ENCODE peak calls at places on chromosomes 12 and 14, in seven cellular contexts. W is K562, H is SK-N-SH, Z is A549, U is WTC11, P is IMR-90, K is H1. Q is an unnamed sample.

GRCh38 chr12:52347016-52347415 is 20.3 kb downstream of the KRT85 start:
- DNase-seq in Z (no peak), W (no peak), K (no peak), U (no peak), H (no peak), P (no peak), Q (no peak)

GRCh38 chr14:36976571-36977023 is 195.8 kb downstream of the SLC25A21 start:
- DNase-seq in K (no peak), P (peak), Z (peak), W (peak), H (no peak), U (no peak), Q (peak)

GRCh38 chr14:89004195-89004594 is 179.7 kb downstream of the TTC8 start:
- DNase-seq in W (no peak), K (no peak), U (no peak), Z (no peak), P (peak), H (no peak), Q (no peak)

GRCh38 chr14:104217486-104218360 is 79.3 kb downstream of the KIF26A start:
- DNase-seq in U (no peak), W (no peak), P (no peak), H (no peak), K (no peak), Z (no peak), Q (no peak)

GRCh38 chr12:113732916-113733315 is 233.2 kb downstream of the RBM19 start:
- DNase-seq in P (no peak), U (no peak), K (no peak), W (no peak), H (no peak), Z (no peak), Q (no peak)

GRCh38 chr12:16531623-16532022 is 74.3 kb downstream of the LMO3 start:
- DNase-seq in Z (no peak), U (no peak), P (no peak), K (no peak), W (no peak), H (peak), Q (no peak)

GRCh38 chr12:52370906-52371608 is 3.8 kb upstream of the KRT85 start:
- DNase-seq in W (no peak), P (peak), Z (no peak), H (no peak), K (no peak), U (no peak), Q (no peak)

GRCh38 chr12:7667025-7667575 is 1.4 kb upstream of the APOBEC1 start:
- DNase-seq in W (no peak), H (no peak), P (no peak), Z (peak), U (no peak), K (no peak), Q (peak)

GRCh38 chr12:6643569-6644256 is 3.5 kb downstream of the ACRBP start:
- DNase-seq in Z (no peak), U (no peak), W (no peak), H (peak), K (no peak), P (no peak), Q (no peak)

GRCh38 chr12:44464180-44464579 is 411.9 kb downstream of the NELL2 start:
- DNase-seq in K (no peak), U (no peak), Z (no peak), W (no peak), P (no peak), H (no peak), Q (no peak)

GRCh38 chr12:73892181-73892580 is 645.5 kb upstream of the ATXN7L3B start:
- DNase-seq in W (no peak), P (no peak), K (no peak), H (no peak), Z (peak), U (no peak), Q (no peak)

GRCh38 chr12:32249701-32250270 is 143.1 kb downstream of the BICD1 start:
- DNase-seq in H (no peak), P (no peak), K (no peak), W (no peak), U (no peak), Z (no peak), Q (no peak)

GRCh38 chr12:109165599-109165998 is 49.2 kb downstream of the ACACB start:
- DNase-seq in P (peak), Z (no peak), K (no peak), U (no peak), W (no peak), H (no peak), Q (no peak)

GRCh38 chr12:5910790-5911548 is 34.1 kb downstream of the ANO2 start:
- DNase-seq in H (no peak), K (no peak), P (no peak), W (no peak), U (no peak), Z (no peak), Q (no peak)

GRCh38 chr12:101862245-101862644 is 15.1 kb upstream of the DRAM1 start:
- DNase-seq in K (no peak), W (no peak), U (no peak), P (no peak), Z (no peak), H (no peak), Q (no peak)

GRCh38 chr12:57381693-57382220 is 49.1 kb downstream of the R3HDM2 start:
- DNase-seq in K (no peak), U (no peak), P (peak), W (no peak), H (no peak), Z (no peak), Q (no peak)

GRCh38 chr12:3125674-3126073 is 48.5 kb downstream of the TSPAN9 start:
- DNase-seq in U (no peak), K (no peak), P (no peak), W (no peak), H (no peak), Z (no peak), Q (no peak)

GRCh38 chr14:59564356-59564755 is 12.3 kb downstream of the CCDC175 start:
- DNase-seq in P (no peak), U (no peak), W (no peak), Z (no peak), K (no peak), H (no peak), Q (no peak)

GRCh38 chr12:132490481-132491348 is 764 bp downstream of the FBRSL1 start:
- DNase-seq in W (peak), U (no peak), H (peak), Z (no peak), P (peak), K (no peak), Q (no peak)

GRCh38 chr12:13215056-13215455 is 18.5 kb downstream of the EMP1 start:
- DNase-seq in K (no peak), Z (no peak), U (no peak), H (no peak), P (no peak), W (no peak), Q (no peak)

GRCh38 chr12:130948751-130949150 is 5.0 kb upstream of the ADGRD1 start:
- DNase-seq in U (no peak), W (no peak), Z (no peak), H (no peak), P (no peak), K (no peak), Q (no peak)

GRCh38 chr12:2958432-2959193 is 584 bp upstream of the TEAD4 start:
- DNase-seq in P (peak), K (peak), H (peak), Z (peak), W (peak), U (no peak), Q (peak)

GRCh38 chr14:77804592-77804991 is 4.7 kb downstream of the ADCK1 start:
- DNase-seq in H (no peak), Z (peak), W (peak), P (no peak), U (peak), K (peak), Q (peak)

GRCh38 chr14:98177551-98177950 is 1094.4 kb downstream of the BCL11B start:
- DNase-seq in U (no peak), H (no peak), P (no peak), Z (no peak), K (no peak), W (no peak), Q (no peak)

GRCh38 chr12:70106347-70106746 is 136.9 kb upstream of the CNOT2 start:
- DNase-seq in W (no peak), P (no peak), K (no peak), Z (no peak), H (no peak), U (no peak), Q (no peak)

GRCh38 chr12:90991952-90992465 is 12.8 kb downstream of the EPYC start:
- DNase-seq in W (no peak), U (no peak), Z (no peak), P (no peak), K (no peak), H (no peak), Q (no peak)

GRCh38 chr14:46399049-46399448 is 252.5 kb downstream of the RPL10L start:
- DNase-seq in H (no peak), P (no peak), W (no peak), K (no peak), Z (no peak), U (no peak), Q (no peak)

GRCh38 chr12:1217191-1217949 is 226.3 kb downstream of the ERC1 start:
- DNase-seq in Z (peak), H (peak), K (no peak), P (peak), W (no peak), U (no peak), Q (no peak)

GRCh38 chr12:108266131-108266530 is 73.0 kb downstream of the CMKLR1 start:
- DNase-seq in H (no peak), Z (no peak), P (no peak), W (no peak), U (no peak), K (no peak), Q (no peak)

GRCh38 chr12:50112456-50113218 is 601 bp downstream of the COX14 start:
- DNase-seq in U (no peak), Z (no peak), P (no peak), H (peak), K (no peak), W (peak), Q (peak)

GRCh38 chr14:76901171-76902055 is 75.2 kb downstream of the LRRC74A start:
- DNase-seq in P (peak), H (no peak), W (no peak), Z (no peak), U (no peak), K (no peak), Q (no peak)

GRCh38 chr14:26394114-26394855 is 203.5 kb downstream of the NOVA1 start:
- DNase-seq in H (peak), Z (no peak), U (no peak), W (no peak), K (no peak), P (peak), Q (no peak)

GRCh38 chr12:121750507-121750955 is 38.0 kb downstream of the TMEM120B start:
- DNase-seq in U (no peak), H (no peak), K (no peak), Z (no peak), P (no peak), W (no peak), Q (no peak)

GRCh38 chr12:131452444-131452860 is 258.4 kb upstream of the SFSWAP start:
- DNase-seq in P (no peak), W (peak), U (peak), Z (peak), H (no peak), K (peak), Q (peak)

GRCh38 chr12:14367097-14367661 is 1.7 kb downstream of the ATF7IP start:
- DNase-seq in K (no peak), H (no peak), Z (peak), U (no peak), W (no peak), P (peak), Q (peak)

GRCh38 chr12:13196302-13196921 is at the start of gene EMP1:
- DNase-seq in K (no peak), U (no peak), H (peak), Z (peak), W (no peak), P (peak), Q (peak)

GRCh38 chr12:111991535-111991934 is 21.4 kb downstream of the TMEM116 start:
- DNase-seq in U (no peak), P (no peak), K (no peak), Z (no peak), H (no peak), W (no peak), Q (no peak)
- TF ChIP-seq USF2 in U (no peak), P (no peak), K (no peak), Z (no peak), H (no peak), W (no peak), Q (no peak)

GRCh38 chr14:75424496-75424895 is 3.3 kb upstream of the JDP2 start:
- DNase-seq in W (no peak), Z (no peak), H (no peak), P (no peak), U (no peak), K (no peak), Q (no peak)

GRCh38 chr14:75426332-75427125 is 1.3 kb upstream of the JDP2 start:
- DNase-seq in K (no peak), U (no peak), Z (no peak), W (no peak), H (no peak), P (no peak), Q (peak)

GRCh38 chr14:75418779-75419768 is 8.7 kb upstream of the JDP2 start:
- DNase-seq in K (peak), W (peak), P (no peak), U (peak), Z (peak), H (no peak), Q (no peak)

GRCh38 chr14:75425443-75425842 is 2.4 kb upstream of the JDP2 start:
- DNase-seq in K (no peak), W (no peak), Z (no peak), U (no peak), P (peak), H (no peak), Q (no peak)

DNA sequence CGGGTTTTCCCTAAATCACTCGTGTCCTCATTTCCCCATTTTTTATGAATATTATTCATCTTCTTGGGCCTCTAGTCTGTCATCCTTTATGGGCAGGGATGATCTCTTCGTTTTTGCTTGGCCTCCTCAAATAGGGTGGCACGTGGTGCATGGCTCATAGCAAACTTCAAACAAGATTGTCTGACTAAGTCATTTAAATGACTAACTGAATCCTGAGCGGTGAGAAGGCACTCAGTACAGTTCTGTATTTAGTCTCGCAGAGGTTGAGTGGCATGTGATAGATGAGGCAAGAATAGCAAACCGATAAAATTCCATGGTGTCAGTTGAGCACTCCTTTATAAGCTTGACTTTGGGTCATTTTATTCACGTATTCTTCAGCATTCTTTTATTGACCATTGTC is 5.7 kb upstream of the JDP2 start:
- DNase-seq in P (peak), U (no peak), K (no peak), Z (peak), H (no peak), W (no peak), Q (peak)
- TF ChIP-seq USF2 in P (peak), U (no peak), K (no peak), Z (peak), H (no peak), W (no peak), Q (no peak)

GRCh38 chr12:119006749-119007148 is 25.4 kb downstream of the SRRM4 start:
- DNase-seq in H (peak), K (no peak), P (no peak), U (no peak), W (no peak), Z (no peak), Q (no peak)
- TF ChIP-seq USF2 in H (no peak), K (no peak), P (no peak), U (no peak), W (no peak), Z (no peak), Q (no peak)

DNA sequence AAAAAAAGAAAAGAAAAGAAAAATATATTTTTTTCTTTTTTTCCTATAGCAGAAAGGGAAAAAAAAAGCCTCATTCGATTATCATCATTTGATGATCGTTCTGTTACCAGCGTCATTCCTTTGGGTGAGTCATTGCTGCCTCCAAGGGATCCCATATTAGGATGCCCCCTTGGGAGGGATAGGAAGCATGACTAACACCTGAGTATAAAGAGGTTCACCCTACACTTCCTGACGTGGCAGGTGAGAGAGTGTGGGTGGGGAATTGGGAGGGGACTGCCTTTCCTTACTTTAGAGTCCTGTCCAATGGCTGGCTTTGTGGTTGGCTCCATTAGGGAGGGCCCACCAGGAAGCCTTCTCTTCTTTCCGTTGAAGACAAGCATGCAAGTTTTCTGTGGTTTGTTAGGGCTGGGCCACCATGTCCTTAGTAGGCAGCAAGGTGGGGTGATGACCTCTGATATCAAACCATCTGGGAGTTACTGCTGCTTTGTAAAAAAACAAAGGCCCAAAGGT is 56.1 kb upstream of the FUT8 start:
- DNase-seq in P (peak), Z (peak), H (no peak), W (peak), U (no peak), K (no peak), Q (peak)
- TF ChIP-seq USF2 in P (no peak), Z (no peak), H (no peak), W (no peak), U (no peak), K (no peak), Q (no peak)

GRCh38 chr14:53167602-53168328 is 14.6 kb upstream of the DDHD1 start:
- DNase-seq in Z (no peak), K (no peak), H (no peak), W (no peak), P (peak), U (no peak), Q (no peak)
- TF ChIP-seq USF2 in Z (no peak), K (no peak), H (no peak), W (no peak), P (no peak), U (no peak), Q (no peak)

DNA sequence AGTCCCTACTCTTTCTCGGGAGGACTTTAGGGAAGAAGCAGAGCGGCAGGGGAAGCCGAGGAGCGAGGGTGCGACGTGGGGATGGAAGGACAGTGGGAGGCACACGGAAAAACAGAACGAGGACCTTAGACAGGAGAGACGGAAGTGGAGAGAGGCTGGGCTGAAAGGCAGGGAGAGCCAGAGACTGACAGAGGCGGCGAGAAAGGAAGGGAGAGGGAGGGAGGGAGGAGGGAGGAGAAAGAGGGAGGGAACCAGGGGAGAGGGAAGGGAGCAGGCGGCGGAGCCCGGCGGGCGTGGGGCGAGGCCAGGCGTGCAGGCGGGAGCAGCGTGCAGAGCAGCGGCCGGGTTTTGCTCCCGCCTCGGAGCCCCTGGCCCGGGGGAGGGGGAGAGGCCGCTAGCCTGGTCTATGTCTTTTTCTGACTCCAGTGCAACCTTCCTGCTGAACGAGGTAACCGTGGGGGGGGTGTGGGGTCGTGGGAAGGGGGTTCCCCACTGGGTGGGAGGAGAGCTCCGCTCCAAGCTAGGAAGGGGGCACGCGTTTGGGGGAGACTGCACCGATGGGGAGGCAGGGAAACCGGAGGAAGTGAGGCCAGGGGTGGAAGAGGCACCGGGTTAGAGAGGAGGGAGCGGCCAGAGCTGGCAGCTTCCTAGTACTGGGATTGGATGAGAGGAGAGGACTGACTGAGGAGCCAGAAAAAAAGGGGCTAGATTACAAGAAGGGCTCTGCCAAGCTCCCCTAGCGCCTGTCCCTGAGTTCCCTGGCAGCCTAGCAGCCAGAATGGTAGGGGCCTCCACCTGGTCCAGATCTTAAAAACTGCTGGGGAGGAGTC is 2.8 kb upstream of the CACNB3 start:
- DNase-seq in K (peak), U (peak), Z (peak), W (peak), P (peak), H (peak), Q (peak)
- TF ChIP-seq USF2 in K (no peak), U (no peak), Z (no peak), W (no peak), P (no peak), H (no peak), Q (no peak)

GRCh38 chr14:87522575-87522974 is 470.4 kb downstream of the GALC start:
- DNase-seq in W (no peak), P (no peak), U (peak), K (peak), H (no peak), Z (no peak), Q (no peak)
- TF ChIP-seq USF2 in W (no peak), P (no peak), U (peak), K (peak), H (no peak), Z (no peak), Q (no peak)

Q was measured in HepG2.